ENCODE peak calls at places on chromosomes 4 and X, in ten cellular contexts. Q, E, T, G, K, M, B, W, P and V are unnamed samples.

GRCh38 chr4:66974665-66975064 is 570.6 kb downstream of the CENPC start:
- DNase-seq in P (no peak), K (no peak), W (no peak), B (no peak), Q (no peak), M (no peak), E (peak), T (no peak), G (no peak), V (no peak)

GRCh38 chrX:139751053-139751452 is 43.1 kb upstream of the MCF2 start:
- DNase-seq in E (no peak), B (no peak), Q (no peak), T (no peak), W (no peak), G (no peak), M (no peak), P (no peak), K (no peak), V (no peak)

GRCh38 chrX:25721564-25721963 is 416.6 kb upstream of the MAGEB18 start:
- DNase-seq in B (peak), T (peak), Q (no peak), M (no peak), K (no peak), E (peak), W (peak), G (no peak), P (no peak), V (peak)

GRCh38 chr4:69656653-69657158 is 3.7 kb upstream of the UGT2A1 start:
- DNase-seq in K (no peak), T (no peak), P (no peak), E (no peak), Q (no peak), G (no peak), M (no peak), W (no peak), B (no peak), V (no peak)

GRCh38 chrX:24838624-24839023 is 144.9 kb downstream of the POLA1 start:
- DNase-seq in B (peak), Q (no peak), P (peak), G (no peak), M (no peak), T (peak), E (peak), W (peak), K (no peak), V (peak)

GRCh38 chr4:16136771-16137170 is 52.9 kb upstream of the PROM1 start:
- DNase-seq in W (no peak), B (no peak), M (no peak), G (no peak), K (no peak), P (no peak), T (no peak), Q (no peak), E (no peak), V (no peak)

GRCh38 chr4:8332038-8332857 is 62.7 kb downstream of the HTRA3 start:
- DNase-seq in T (no peak), K (no peak), M (no peak), B (no peak), Q (no peak), G (no peak), E (no peak), W (no peak), P (no peak), V (no peak)

GRCh38 chrX:137052641-137053235 is 18.9 kb upstream of the GPR101 start:
- DNase-seq in M (no peak), B (no peak), P (no peak), Q (peak), K (no peak), T (no peak), G (no peak), W (no peak), E (peak), V (no peak)

GRCh38 chr4:31175242-31175910 is 455.2 kb downstream of the PCDH7 start:
- DNase-seq in B (no peak), Q (no peak), G (no peak), K (no peak), P (no peak), T (no peak), E (peak), M (no peak), W (no peak), V (peak)

DNA sequence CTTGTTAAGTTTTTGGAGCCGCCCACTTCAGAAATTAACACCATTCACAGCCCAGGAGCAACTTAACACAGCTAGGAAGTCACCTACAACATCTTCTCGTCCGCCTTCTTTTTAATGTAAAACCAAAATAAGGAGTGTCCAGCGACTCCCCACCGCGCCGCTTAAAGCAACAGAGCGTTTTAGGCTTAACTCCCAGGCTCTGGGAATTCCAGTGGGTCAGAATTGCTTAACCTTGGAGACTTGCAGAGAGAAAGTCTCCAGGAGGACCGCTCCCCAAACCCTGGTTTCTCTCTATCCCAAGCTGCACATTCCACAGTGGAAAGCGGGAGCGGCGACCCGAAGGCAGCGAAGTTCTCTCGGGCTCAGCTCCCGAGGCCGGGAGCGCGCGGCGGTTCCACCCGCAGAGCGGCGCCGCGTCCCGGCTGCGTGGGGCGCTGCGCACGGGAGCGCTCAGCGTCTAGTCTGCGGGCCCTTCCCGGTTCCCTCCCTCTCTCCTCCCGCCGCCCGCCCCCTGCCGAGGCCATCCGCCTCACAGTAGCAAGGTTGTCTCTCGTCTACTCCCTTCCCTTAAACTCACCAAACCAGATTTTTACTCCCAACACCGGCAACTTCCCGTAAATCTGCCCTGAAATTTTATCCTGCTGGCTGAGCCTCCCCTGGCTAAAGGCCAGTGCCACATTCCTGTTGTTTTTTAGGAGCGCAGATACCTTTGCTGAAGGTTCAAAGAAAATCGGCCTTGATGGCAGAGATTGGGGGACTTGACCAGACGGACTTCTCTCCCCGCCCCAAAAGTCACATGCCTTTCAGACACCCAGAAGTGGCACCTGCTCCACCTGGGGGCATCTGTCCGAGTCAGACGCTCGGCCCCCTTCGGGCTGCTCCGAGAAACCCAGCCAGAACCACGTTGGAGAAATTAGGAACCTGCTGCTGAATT is at the start of gene RBM47:
- DNase-seq in W (peak), G (peak), M (no peak), E (peak), B (peak), K (peak), T (peak), P (no peak), Q (peak), V (peak)
- TF ChIP-seq CTCF in W (no peak), G (peak), M (no peak), E (no peak), B (no peak), K (peak), T (peak), P (no peak), Q (peak), V (peak)

GRCh38 chr4:158253350-158253980 is 43.2 kb downstream of the TMEM144 start:
- DNase-seq in E (peak), Q (no peak), T (peak), G (peak), M (no peak), P (peak), W (peak), K (no peak), B (peak), V (peak)

GRCh38 chr4:158250321-158250720 is 40.0 kb downstream of the TMEM144 start:
- DNase-seq in K (no peak), B (peak), Q (no peak), P (no peak), M (no peak), T (no peak), G (no peak), W (no peak), E (no peak), V (no peak)

GRCh38 chr4:158259955-158260575 is 49.8 kb downstream of the TMEM144 start:
- DNase-seq in M (no peak), W (peak), T (peak), G (no peak), K (no peak), E (peak), B (peak), Q (no peak), P (no peak), V (peak)

GRCh38 chr4:158254328-158254727 is 44.0 kb downstream of the TMEM144 start:
- DNase-seq in W (no peak), B (no peak), M (no peak), P (no peak), K (no peak), G (no peak), Q (no peak), E (no peak), T (no peak), V (no peak)

GRCh38 chr4:158255727-158256324 is 45.5 kb downstream of the TMEM144 start:
- DNase-seq in G (no peak), Q (no peak), K (no peak), M (no peak), W (peak), T (peak), E (peak), B (peak), P (peak), V (peak)
- TF ChIP-seq CTCF in G (peak), Q (peak), K (peak), M (peak), W (peak), T (peak), E (peak), B (peak), P (peak), V (peak)

GRCh38 chrX:154378059-154378798 is 866 bp upstream of the EMD start:
- DNase-seq in P (no peak), W (peak), K (peak), M (no peak), G (peak), T (peak), B (no peak), Q (peak), E (peak), V (peak)

GRCh38 chrX:154379569-154379951 is 465 bp downstream of the EMD start:
- DNase-seq in B (no peak), K (no peak), Q (no peak), W (no peak), T (no peak), M (no peak), E (no peak), P (no peak), G (no peak), V (no peak)

GRCh38 chrX:154380153-154380552 is 1.1 kb downstream of the EMD start:
- DNase-seq in B (no peak), M (no peak), E (no peak), K (no peak), G (no peak), P (no peak), W (no peak), T (no peak), Q (no peak), V (no peak)

GRCh38 chrX:154380787-154381186 is 1.7 kb downstream of the EMD start:
- DNase-seq in Q (no peak), B (no peak), E (no peak), T (no peak), W (no peak), M (no peak), K (no peak), P (no peak), G (no peak), V (no peak)

GRCh38 chrX:154378799-154379568 is at the start of gene EMD:
- DNase-seq in K (peak), B (peak), P (peak), G (peak), T (peak), W (peak), M (no peak), Q (peak), E (peak), V (peak)
- TF ChIP-seq CTCF in K (no peak), B (no peak), P (no peak), G (no peak), T (no peak), W (no peak), M (no peak), Q (no peak), E (no peak), V (no peak)

DNA sequence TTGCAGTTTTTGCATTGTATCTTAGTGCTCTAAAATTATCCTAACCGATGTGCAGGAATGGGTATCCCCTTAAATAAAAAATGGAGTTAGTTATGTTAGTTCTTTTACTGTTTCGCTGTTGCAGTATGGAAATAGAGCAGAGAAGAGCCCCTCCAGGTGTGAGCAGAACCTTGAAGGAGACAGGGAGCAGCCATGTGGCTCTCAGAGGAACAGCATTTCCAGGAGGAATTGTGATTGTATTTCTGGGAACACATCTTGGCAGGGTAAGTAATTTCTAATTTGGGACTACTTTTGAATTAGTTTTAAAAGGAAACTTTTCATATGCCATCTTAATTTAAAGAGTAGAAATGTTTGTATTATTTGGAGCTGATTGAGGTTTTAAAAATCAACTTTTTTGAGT is 5.3 kb upstream of the CCDC158 start:
- DNase-seq in E (peak), T (no peak), B (no peak), P (no peak), Q (no peak), K (no peak), W (no peak), M (no peak), G (no peak), V (no peak)
- TF ChIP-seq CTCF in E (peak), T (no peak), B (no peak), P (no peak), Q (no peak), K (peak), W (peak), M (peak), G (peak), V (peak)